ENCODE peak calls at places on chromosomes 11 and 22, in six cellular contexts. I is gastrocnemius medialis, M is upper lobe of left lung, H is A549, Y is body of pancreas, F is IMR-90. K is an unnamed sample.

GRCh38 chr11:67095214-67095507 is 23.9 kb upstream of the KDM2A start:
- ATAC-seq in I (no peak), M (no peak), H (no peak), Y (no peak), F (no peak), K (no peak)

GRCh38 chr22:21818487-21819182 is 48.8 kb downstream of the MAPK1 start:
- ATAC-seq in I (no peak), M (no peak), H (no peak), Y (no peak), F (no peak), K (no peak)

GRCh38 chr11:67505605-67506396 is 638 bp upstream of the PITPNM1 start:
- ATAC-seq in I (peak), M (peak), H (peak), Y (peak), F (peak), K (peak)

GRCh38 chr11:45647329-45647728 is 18.1 kb downstream of the CHST1 start:
- ATAC-seq in I (no peak), M (no peak), H (no peak), Y (no peak), F (no peak), K (no peak)

GRCh38 chr11:104876838-104877500 is 21.3 kb downstream of the CASP12 start:
- ATAC-seq in I (no peak), M (no peak), H (no peak), Y (no peak), F (no peak), K (no peak)

GRCh38 chr22:27980424-27981148 is 61.5 kb upstream of the PITPNB start:
- ATAC-seq in I (no peak), M (no peak), H (no peak), Y (no peak), F (no peak), K (no peak)

GRCh38 chr11:130728185-130729160 is 187.8 kb downstream of the SNX19 start:
- ATAC-seq in I (no peak), M (no peak), H (no peak), Y (no peak), F (no peak), K (no peak)

GRCh38 chr11:14318581-14318981 is 40.4 kb downstream of the RRAS2 start:
- ATAC-seq in I (no peak), M (peak), H (peak), Y (no peak), F (peak), K (no peak)

GRCh38 chr11:75399344-75400109 is at the start of gene RPS3:
- ATAC-seq in I (peak), M (peak), H (peak), Y (peak), F (peak), K (peak)

GRCh38 chr11:75400110-75400865 is 970 bp downstream of the RPS3 start:
- ATAC-seq in I (no peak), M (no peak), H (peak), Y (no peak), F (peak), K (no peak)

GRCh38 chr11:75403983-75404658 is 4.8 kb downstream of the RPS3 start:
- ATAC-seq in I (no peak), M (no peak), H (no peak), Y (no peak), F (no peak), K (no peak)

GRCh38 chr11:75403037-75403436 is 3.7 kb downstream of the RPS3 start:
- ATAC-seq in I (no peak), M (no peak), H (no peak), Y (no peak), F (no peak), K (no peak)

DNA sequence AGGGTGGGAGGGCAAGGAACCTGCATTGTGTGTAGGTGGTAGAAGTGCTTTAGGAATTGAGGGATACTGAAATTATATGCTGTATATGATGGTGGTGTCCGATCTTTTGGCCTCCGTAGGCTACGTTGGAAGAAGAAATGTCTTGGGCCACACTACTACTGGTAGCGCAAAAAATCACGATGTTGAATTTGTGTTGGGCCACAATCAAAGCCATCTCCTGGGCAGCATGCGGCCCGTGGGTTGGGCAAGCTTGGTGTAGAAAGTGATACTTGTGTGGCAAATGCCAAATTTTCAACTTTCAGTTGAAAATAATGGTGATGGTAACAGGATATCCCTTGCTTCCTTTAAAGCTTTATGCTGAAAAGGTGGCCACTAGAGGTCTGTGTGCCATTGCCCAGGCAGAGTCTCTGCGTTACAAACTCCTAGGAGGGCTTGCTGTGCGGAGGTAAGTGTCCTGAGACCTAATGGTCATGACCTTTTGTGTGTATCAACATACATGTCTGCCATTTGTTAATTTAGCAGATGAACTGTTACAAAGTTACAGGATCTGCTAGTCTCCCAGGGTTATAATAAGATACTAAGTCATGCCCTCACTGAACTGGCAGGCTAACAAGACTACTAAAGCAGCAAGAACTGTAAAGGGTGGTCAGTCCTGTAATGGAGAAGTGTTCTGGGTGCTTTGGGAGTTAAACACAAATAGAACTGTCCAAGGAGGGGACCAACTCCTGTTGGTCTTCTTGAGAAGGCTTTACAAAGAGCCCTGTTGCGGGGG is 2.9 kb downstream of the RPS3 start:
- ATAC-seq in I (peak), M (no peak), H (no peak), Y (no peak), F (no peak), K (no peak)
- TF ChIP-seq POLR2A in I (no peak), M (no peak), H (no peak), Y (no peak), F (no peak), K (no peak)

GRCh38 chr11:73374130-73374529 is 2.1 kb upstream of the RELT start:
- ATAC-seq in I (no peak), M (no peak), H (no peak), Y (no peak), F (no peak), K (no peak)

GRCh38 chr11:73379189-73379880 is 3.1 kb downstream of the RELT start:
- ATAC-seq in I (peak), M (no peak), H (no peak), Y (peak), F (no peak), K (no peak)

GRCh38 chr11:73375830-73376167 is 400 bp upstream of the RELT start:
- ATAC-seq in I (no peak), M (no peak), H (peak), Y (no peak), F (no peak), K (peak)

GRCh38 chr11:73376168-73376802 is at the start of gene RELT:
- ATAC-seq in I (peak), M (peak), H (peak), Y (peak), F (peak), K (peak)

GRCh38 chr11:73376803-73377629 is 817 bp downstream of the RELT start:
- ATAC-seq in I (peak), M (peak), H (peak), Y (peak), F (peak), K (peak)
- TF ChIP-seq POLR2A in I (peak), M (peak), H (peak), Y (peak), F (peak), K (no peak)

DNA sequence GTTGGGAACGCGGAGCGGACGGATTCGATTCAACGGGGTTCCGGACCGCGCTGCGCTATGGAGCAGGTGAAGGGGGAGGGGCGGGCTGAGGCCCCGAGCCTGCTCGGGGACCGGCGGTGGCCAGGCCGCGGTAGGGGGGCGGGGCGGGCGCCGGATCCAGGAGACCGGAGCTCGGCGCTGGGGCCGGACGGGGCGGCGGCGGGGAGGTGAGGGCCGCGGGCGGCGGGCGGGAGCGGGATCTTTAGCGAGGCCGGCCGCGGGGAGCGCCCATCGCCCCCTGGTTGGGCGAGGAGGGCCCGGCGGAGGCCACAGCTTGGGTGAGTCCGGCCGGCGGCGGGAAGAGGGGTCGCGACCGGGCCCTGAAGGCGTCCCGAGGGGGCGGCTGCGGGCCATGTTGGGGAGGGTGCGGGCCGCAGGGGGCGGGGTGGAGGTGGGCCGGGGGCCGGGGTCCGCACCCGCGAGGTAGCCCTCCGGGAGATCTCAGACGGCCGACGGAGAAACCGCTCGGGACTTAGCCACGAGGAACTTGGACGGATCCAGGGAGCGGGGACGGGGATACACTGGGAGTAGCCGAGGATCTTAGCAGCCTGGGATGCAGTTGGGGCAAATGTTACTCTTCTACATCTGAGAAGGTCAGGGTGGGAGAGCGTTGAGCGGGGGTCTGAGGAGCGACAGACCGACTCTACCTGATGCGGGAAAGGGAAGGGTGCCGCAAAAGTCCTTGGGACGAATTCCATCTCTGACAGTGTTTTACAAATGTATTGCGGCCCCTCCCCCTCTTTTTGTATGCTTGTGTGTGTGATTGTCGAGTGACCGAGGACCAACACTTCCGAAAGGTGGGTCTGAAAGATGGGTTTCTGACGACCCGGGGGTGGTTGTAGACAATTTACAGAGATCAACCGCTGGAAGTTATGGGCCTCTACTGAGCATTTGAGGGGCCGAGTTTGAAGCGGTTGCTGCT is 514 bp downstream of the STIP1 start:
- ATAC-seq in I (no peak), M (no peak), H (no peak), Y (no peak), F (no peak), K (no peak)
- TF ChIP-seq POLR2A in I (no peak), M (no peak), H (peak), Y (no peak), F (no peak), K (peak)

GRCh38 chr11:43545610-43546009 is 134.9 kb upstream of the HSD17B12 start:
- ATAC-seq in I (no peak), M (no peak), H (no peak), Y (no peak), F (no peak), K (no peak)
- TF ChIP-seq POLR2A in I (no peak), M (no peak), H (no peak), Y (no peak), F (no peak), K (no peak)